ENCODE peak calls at places on chromosomes 11 and 22, in nine cellular contexts. One of them, this sample, is unnamed.

GRCh38 chr11:115980336-115980735 is 476.1 kb upstream of the CADM1 start:
- DNase-seq in KBM-7: no peak
- DNase-seq in activated CD8-positive, alpha-beta memory T cell treated with anti-CD3 and anti-CD28 coated beads, Interleukin-2, amount 10 ng/mL, durations not matched to agents 7 days and 5 days: no peak
- DNase-seq in OCI-M1: no peak
- DNase-seq in HFFc6: no peak
- DNase-seq in fibroblast of mammary gland: no peak
- DNase-seq in left colon: no peak
- DNase-seq in NCI-H1930: no peak
- DNase-seq in H54: no peak
- DNase-seq in this sample: no peak

GRCh38 chr11:64124147-64124546 is 41.8 kb downstream of the MACROD1 start:
- DNase-seq in KBM-7: no peak
- DNase-seq in activated CD8-positive, alpha-beta memory T cell treated with anti-CD3 and anti-CD28 coated beads, Interleukin-2, amount 10 ng/mL, durations not matched to agents 7 days and 5 days: no peak
- DNase-seq in OCI-M1: peak
- DNase-seq in HFFc6: no peak
- DNase-seq in fibroblast of mammary gland: no peak
- DNase-seq in left colon: no peak
- DNase-seq in NCI-H1930: no peak
- DNase-seq in H54: no peak
- DNase-seq in this sample: no peak

GRCh38 chr22:49234459-49234858 is 593.2 kb downstream of the BRD1 start:
- DNase-seq in KBM-7: no peak
- DNase-seq in activated CD8-positive, alpha-beta memory T cell treated with anti-CD3 and anti-CD28 coated beads, Interleukin-2, amount 10 ng/mL, durations not matched to agents 7 days and 5 days: peak
- DNase-seq in OCI-M1: no peak
- DNase-seq in HFFc6: no peak
- DNase-seq in fibroblast of mammary gland: no peak
- DNase-seq in left colon: no peak
- DNase-seq in NCI-H1930: no peak
- DNase-seq in H54: no peak
- DNase-seq in this sample: no peak

GRCh38 chr22:31098633-31099110 is 8.7 kb downstream of the SELENOM start:
- DNase-seq in KBM-7: no peak
- DNase-seq in activated CD8-positive, alpha-beta memory T cell treated with anti-CD3 and anti-CD28 coated beads, Interleukin-2, amount 10 ng/mL, durations not matched to agents 7 days and 5 days: no peak
- DNase-seq in OCI-M1: no peak
- DNase-seq in HFFc6: no peak
- DNase-seq in fibroblast of mammary gland: peak
- DNase-seq in left colon: peak
- DNase-seq in NCI-H1930: no peak
- DNase-seq in H54: no peak
- DNase-seq in this sample: no peak

GRCh38 chr11:12448131-12448939 is 71.0 kb downstream of the PARVA start:
- DNase-seq in KBM-7: no peak
- DNase-seq in activated CD8-positive, alpha-beta memory T cell treated with anti-CD3 and anti-CD28 coated beads, Interleukin-2, amount 10 ng/mL, durations not matched to agents 7 days and 5 days: no peak
- DNase-seq in OCI-M1: no peak
- DNase-seq in HFFc6: peak
- DNase-seq in fibroblast of mammary gland: peak
- DNase-seq in left colon: no peak
- DNase-seq in NCI-H1930: no peak
- DNase-seq in H54: no peak
- DNase-seq in this sample: no peak

GRCh38 chr22:25125693-25126357 is 73.8 kb upstream of the CRYBB3 start:
- DNase-seq in KBM-7: no peak
- DNase-seq in activated CD8-positive, alpha-beta memory T cell treated with anti-CD3 and anti-CD28 coated beads, Interleukin-2, amount 10 ng/mL, durations not matched to agents 7 days and 5 days: no peak
- DNase-seq in OCI-M1: no peak
- DNase-seq in HFFc6: no peak
- DNase-seq in fibroblast of mammary gland: no peak
- DNase-seq in left colon: no peak
- DNase-seq in NCI-H1930: no peak
- DNase-seq in H54: no peak
- DNase-seq in this sample: no peak

GRCh38 chr11:123493393-123494063 is 63.5 kb downstream of the GRAMD1B start:
- DNase-seq in KBM-7: no peak
- DNase-seq in activated CD8-positive, alpha-beta memory T cell treated with anti-CD3 and anti-CD28 coated beads, Interleukin-2, amount 10 ng/mL, durations not matched to agents 7 days and 5 days: no peak
- DNase-seq in OCI-M1: no peak
- DNase-seq in HFFc6: no peak
- DNase-seq in fibroblast of mammary gland: no peak
- DNase-seq in left colon: no peak
- DNase-seq in NCI-H1930: no peak
- DNase-seq in H54: no peak
- DNase-seq in this sample: no peak

GRCh38 chr11:10658621-10659338 is 34.8 kb downstream of the IRAG1 start:
- DNase-seq in KBM-7: no peak
- DNase-seq in activated CD8-positive, alpha-beta memory T cell treated with anti-CD3 and anti-CD28 coated beads, Interleukin-2, amount 10 ng/mL, durations not matched to agents 7 days and 5 days: no peak
- DNase-seq in OCI-M1: peak
- DNase-seq in HFFc6: no peak
- DNase-seq in fibroblast of mammary gland: no peak
- DNase-seq in left colon: no peak
- DNase-seq in NCI-H1930: no peak
- DNase-seq in H54: no peak
- DNase-seq in this sample: no peak

GRCh38 chr11:133983660-133984316 is 27.0 kb upstream of the IGSF9B start:
- DNase-seq in KBM-7: no peak
- DNase-seq in activated CD8-positive, alpha-beta memory T cell treated with anti-CD3 and anti-CD28 coated beads, Interleukin-2, amount 10 ng/mL, durations not matched to agents 7 days and 5 days: no peak
- DNase-seq in OCI-M1: no peak
- DNase-seq in HFFc6: no peak
- DNase-seq in fibroblast of mammary gland: no peak
- DNase-seq in left colon: no peak
- DNase-seq in NCI-H1930: no peak
- DNase-seq in H54: no peak
- DNase-seq in this sample: no peak

GRCh38 chr11:17012712-17013547 is 1.3 kb downstream of the PLEKHA7 start:
- DNase-seq in KBM-7: no peak
- DNase-seq in activated CD8-positive, alpha-beta memory T cell treated with anti-CD3 and anti-CD28 coated beads, Interleukin-2, amount 10 ng/mL, durations not matched to agents 7 days and 5 days: no peak
- DNase-seq in OCI-M1: no peak
- DNase-seq in HFFc6: no peak
- DNase-seq in fibroblast of mammary gland: peak
- DNase-seq in left colon: peak
- DNase-seq in NCI-H1930: no peak
- DNase-seq in H54: peak
- DNase-seq in this sample: no peak